ENCODE peak calls at places on chromosomes 4 and X, in five cellular contexts. K, X, M, W and Y are unnamed samples.

GRCh38 chr4:159735281-159736207 is 632.7 kb downstream of the RAPGEF2 start:
- DNase-seq in W (no peak), M (no peak), X (no peak), K (no peak), Y (no peak)

GRCh38 chr4:5751918-5752802 is 41.2 kb downstream of the EVC start:
- DNase-seq in X (peak), W (no peak), K (no peak), M (peak), Y (peak)

GRCh38 chr4:124934921-124935320 is 222.4 kb upstream of the ANKRD50 start:
- DNase-seq in W (no peak), M (no peak), X (no peak), K (no peak), Y (no peak)

GRCh38 chr4:111020961-111021360 is 398.1 kb upstream of the PITX2 start:
- DNase-seq in K (no peak), X (no peak), W (no peak), M (no peak), Y (no peak)

GRCh38 chr4:20544645-20545044 is 155.6 kb upstream of the PACRGL start:
- DNase-seq in X (peak), W (peak), M (peak), K (no peak), Y (no peak)

GRCh38 chrX:1601768-1602085 is 10.3 kb downstream of the AKAP17A start:
- DNase-seq in W (no peak), K (peak), M (no peak), X (no peak), Y (no peak)

GRCh38 chr4:157221895-157222763 is 1.6 kb downstream of the GRIA2 start:
- DNase-seq in X (peak), W (no peak), M (peak), K (no peak), Y (peak)

GRCh38 chr4:174110180-174110579 is 173.3 kb downstream of the FBXO8 start:
- DNase-seq in M (no peak), X (no peak), K (no peak), W (no peak), Y (no peak)

GRCh38 chrX:119488749-119489148 is 20.5 kb downstream of the SLC25A5 start:
- DNase-seq in W (no peak), K (no peak), X (peak), M (peak), Y (peak)

GRCh38 chr4:24588216-24588954 is 4.0 kb upstream of the DHX15 start:
- DNase-seq in X (no peak), K (no peak), M (no peak), W (no peak), Y (no peak)

GRCh38 chr4:24589448-24589847 is 5.1 kb upstream of the DHX15 start:
- DNase-seq in K (no peak), W (no peak), X (no peak), M (no peak), Y (no peak)

GRCh38 chr4:24582235-24582863 is 2.0 kb downstream of the DHX15 start:
- DNase-seq in X (no peak), W (no peak), M (no peak), K (no peak), Y (no peak)

GRCh38 chr4:24583451-24584174 is 741 bp downstream of the DHX15 start:
- DNase-seq in K (peak), W (peak), M (peak), X (peak), Y (peak)

GRCh38 chr4:24584175-24584850 is at the start of gene DHX15:
- DNase-seq in X (peak), W (peak), K (peak), M (peak), Y (peak)
- TF ChIP-seq CTCF in X (no peak), W (no peak), K (no peak), M (no peak), Y (no peak)

GRCh38 chr4:142353149-142353738 is 492.9 kb downstream of the INPP4B start:
- DNase-seq in X (peak), W (peak), M (peak), K (no peak), Y (no peak)
- TF ChIP-seq CTCF in X (peak), W (peak), M (peak), K (peak), Y (peak)

GRCh38 chr4:17124767-17125166 is 226.3 kb upstream of the LDB2 start:
- DNase-seq in X (no peak), K (no peak), M (no peak), W (no peak), Y (no peak)
- TF ChIP-seq CTCF in X (peak), K (no peak), M (peak), W (peak), Y (peak)

GRCh38 chr4:98928131-98928504 is 815 bp downstream of the EIF4E start:
- DNase-seq in W (peak), X (peak), M (peak), K (peak), Y (peak)

GRCh38 chr4:98932539-98932938 is 3.6 kb upstream of the EIF4E start:
- DNase-seq in W (no peak), K (no peak), X (peak), M (peak), Y (no peak)

GRCh38 chr4:98928505-98929340 is at the start of gene EIF4E:
- DNase-seq in W (peak), M (peak), X (peak), K (peak), Y (peak)

GRCh38 chr4:98930311-98930865 is 1.5 kb upstream of the EIF4E start:
- DNase-seq in X (no peak), M (no peak), K (no peak), W (no peak), Y (no peak)

GRCh38 chr4:98929341-98930267 is 671 bp upstream of the EIF4E start:
- DNase-seq in X (peak), W (peak), K (no peak), M (peak), Y (peak)
- TF ChIP-seq CTCF in X (no peak), W (no peak), K (no peak), M (peak), Y (no peak)

DNA sequence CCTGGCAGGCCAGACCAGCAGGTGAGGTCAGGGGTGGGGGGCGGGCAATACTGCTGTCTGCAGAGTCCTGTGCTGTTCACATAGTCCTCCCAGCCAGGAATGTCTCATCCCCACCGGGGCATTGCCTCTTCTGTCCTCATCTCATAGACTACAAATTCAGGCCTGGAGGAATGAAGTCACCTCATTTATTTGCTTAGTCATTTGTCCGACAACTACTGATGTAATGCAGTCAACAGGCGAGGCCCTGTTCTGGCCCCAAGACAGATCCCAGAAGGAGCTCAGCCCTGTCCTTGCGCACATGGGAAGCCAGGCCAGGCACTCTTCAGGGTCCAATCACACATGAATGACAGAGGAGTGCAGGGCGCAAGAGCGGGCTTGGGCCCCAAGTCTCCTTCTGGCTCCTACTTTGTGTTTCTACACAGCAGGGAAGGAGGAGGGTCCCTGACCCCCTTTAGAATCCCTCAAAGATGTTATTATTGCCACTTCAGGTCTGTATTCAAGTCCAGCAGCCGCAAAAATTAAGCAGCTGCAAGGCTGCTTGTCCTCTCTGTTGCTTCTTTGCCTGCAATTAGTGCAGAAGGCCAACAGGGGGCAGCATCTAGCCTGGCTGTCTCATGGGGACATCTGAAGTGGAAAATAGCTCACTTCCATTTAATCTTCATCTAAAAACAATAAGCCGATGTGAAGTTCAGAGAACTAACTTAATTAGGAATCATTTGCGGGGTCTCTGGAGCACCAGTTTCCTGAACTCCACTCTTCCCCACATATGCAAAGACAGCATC is 15.2 kb upstream of the HMX1 start:
- DNase-seq in M (no peak), X (no peak), K (no peak), W (no peak), Y (no peak)
- TF ChIP-seq CTCF in M (peak), X (peak), K (no peak), W (peak), Y (peak)

DNA sequence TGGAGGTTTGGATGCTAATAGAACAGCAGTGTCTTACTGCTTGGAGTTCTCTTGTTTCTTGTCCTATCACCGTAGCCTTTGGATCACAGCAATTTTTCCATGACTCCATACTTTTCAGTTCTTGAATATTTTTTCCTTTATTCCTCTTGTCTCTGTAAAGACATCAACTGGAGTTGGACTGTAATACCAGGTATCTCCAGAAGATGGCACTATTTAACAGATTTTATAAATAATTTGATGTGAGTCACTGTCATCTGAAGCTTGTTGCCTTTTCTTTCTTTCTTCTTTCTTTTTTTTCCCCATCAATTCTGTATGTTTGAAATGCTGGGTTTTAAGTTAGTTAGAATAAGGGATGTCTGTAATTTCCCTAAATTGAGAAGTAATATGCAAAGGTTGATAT is 24.1 kb downstream of the HPRT1 start:
- DNase-seq in K (no peak), M (peak), W (peak), X (peak), Y (no peak)
- TF ChIP-seq CTCF in K (peak), M (peak), W (peak), X (peak), Y (peak)